ENCODE peak calls at places on chromosomes 16 and 17, in nine cellular contexts. One of them, this sample, is unnamed.

GRCh38 chr17:62064791-62065563 is at the start of gene MED13:
- DNase-seq in non-pigmented ciliary epithelial cell: no peak
- DNase-seq in GM23248: peak; percentile 78
- DNase-seq in NCI-H345: peak; percentile 43
- DNase-seq in activated T-helper 1 cell treated with anti-CD3 and anti-CD28 coated beads, Interleukin-12 subunit alpha, Interleukin-12 subunit beta, Interleukin-2, Interleukin-4 antibody, amounts not matched to agents 30 ng/mL and 10 ng/mL and 1 ng/mL, durations not matched to agents 14 hours and 24 hours and 36 hours: peak; percentile 48
- DNase-seq in coronary artery: peak; percentile 85
- DNase-seq in GM10248: peak; percentile 52
- DNase-seq in central memory CD4-positive, alpha-beta T cell: peak; percentile 63
- DNase-seq in neural crest cell: peak; percentile 13
- DNase-seq in this sample: no peak

GRCh38 chr17:19237389-19238166 is 412 bp downstream of the EPN2 start:
- DNase-seq in coronary artery: no peak
- DNase-seq in neural crest cell: no peak
- DNase-seq in GM10248: peak; percentile 67
- DNase-seq in non-pigmented ciliary epithelial cell: no peak
- DNase-seq in activated T-helper 1 cell treated with anti-CD3 and anti-CD28 coated beads, Interleukin-12 subunit alpha, Interleukin-12 subunit beta, Interleukin-2, Interleukin-4 antibody, amounts not matched to agents 30 ng/mL and 10 ng/mL and 1 ng/mL, durations not matched to agents 14 hours and 24 hours and 36 hours: peak; percentile 30
- DNase-seq in NCI-H345: no peak
- DNase-seq in GM23248: peak; percentile 53
- DNase-seq in central memory CD4-positive, alpha-beta T cell: peak; percentile 43
- DNase-seq in this sample: no peak

GRCh38 chr17:64507418-64507766 is 615 bp downstream of the CEP95 start:
- DNase-seq in non-pigmented ciliary epithelial cell: peak; percentile 51
- DNase-seq in neural crest cell: no peak
- DNase-seq in NCI-H345: peak; percentile 61
- DNase-seq in GM23248: peak; percentile 91
- DNase-seq in activated T-helper 1 cell treated with anti-CD3 and anti-CD28 coated beads, Interleukin-12 subunit alpha, Interleukin-12 subunit beta, Interleukin-2, Interleukin-4 antibody, amounts not matched to agents 30 ng/mL and 10 ng/mL and 1 ng/mL, durations not matched to agents 14 hours and 24 hours and 36 hours: peak; percentile 32
- DNase-seq in GM10248: peak; percentile 58
- DNase-seq in central memory CD4-positive, alpha-beta T cell: peak; percentile 68
- DNase-seq in coronary artery: no peak
- DNase-seq in this sample: peak; percentile 84

GRCh38 chr16:66515543-66516171 is 34.3 kb downstream of the TK2 start:
- DNase-seq in activated T-helper 1 cell treated with anti-CD3 and anti-CD28 coated beads, Interleukin-12 subunit alpha, Interleukin-12 subunit beta, Interleukin-2, Interleukin-4 antibody, amounts not matched to agents 30 ng/mL and 10 ng/mL and 1 ng/mL, durations not matched to agents 14 hours and 24 hours and 36 hours: no peak
- DNase-seq in NCI-H345: no peak
- DNase-seq in neural crest cell: no peak
- DNase-seq in GM23248: peak; percentile 80
- DNase-seq in coronary artery: peak; percentile 82
- DNase-seq in central memory CD4-positive, alpha-beta T cell: no peak
- DNase-seq in non-pigmented ciliary epithelial cell: peak; percentile 36
- DNase-seq in GM10248: no peak
- DNase-seq in this sample: no peak

GRCh38 chr16:47990676-47991075 is 165.1 kb downstream of the ABCC12 start:
- DNase-seq in central memory CD4-positive, alpha-beta T cell: no peak
- DNase-seq in GM23248: no peak
- DNase-seq in GM10248: no peak
- DNase-seq in NCI-H345: no peak
- DNase-seq in neural crest cell: no peak
- DNase-seq in activated T-helper 1 cell treated with anti-CD3 and anti-CD28 coated beads, Interleukin-12 subunit alpha, Interleukin-12 subunit beta, Interleukin-2, Interleukin-4 antibody, amounts not matched to agents 30 ng/mL and 10 ng/mL and 1 ng/mL, durations not matched to agents 14 hours and 24 hours and 36 hours: no peak
- DNase-seq in non-pigmented ciliary epithelial cell: no peak
- DNase-seq in coronary artery: no peak
- DNase-seq in this sample: no peak

GRCh38 chr17:30942311-30943079 is 20.8 kb downstream of the ADAP2 start:
- DNase-seq in GM23248: no peak
- DNase-seq in activated T-helper 1 cell treated with anti-CD3 and anti-CD28 coated beads, Interleukin-12 subunit alpha, Interleukin-12 subunit beta, Interleukin-2, Interleukin-4 antibody, amounts not matched to agents 30 ng/mL and 10 ng/mL and 1 ng/mL, durations not matched to agents 14 hours and 24 hours and 36 hours: no peak
- DNase-seq in NCI-H345: no peak
- DNase-seq in central memory CD4-positive, alpha-beta T cell: no peak
- DNase-seq in non-pigmented ciliary epithelial cell: no peak
- DNase-seq in coronary artery: no peak
- DNase-seq in neural crest cell: no peak
- DNase-seq in GM10248: no peak
- DNase-seq in this sample: no peak

GRCh38 chr17:39591958-39592954 is 15.5 kb downstream of the NEUROD2 start:
- DNase-seq in central memory CD4-positive, alpha-beta T cell: no peak
- DNase-seq in neural crest cell: peak; percentile 55
- DNase-seq in non-pigmented ciliary epithelial cell: no peak
- DNase-seq in coronary artery: no peak
- DNase-seq in activated T-helper 1 cell treated with anti-CD3 and anti-CD28 coated beads, Interleukin-12 subunit alpha, Interleukin-12 subunit beta, Interleukin-2, Interleukin-4 antibody, amounts not matched to agents 30 ng/mL and 10 ng/mL and 1 ng/mL, durations not matched to agents 14 hours and 24 hours and 36 hours: no peak
- DNase-seq in GM10248: peak; percentile 56
- DNase-seq in GM23248: peak; percentile 49
- DNase-seq in NCI-H345: no peak
- DNase-seq in this sample: no peak

GRCh38 chr17:6303664-6304063 is 131.3 kb downstream of the AIPL1 start:
- DNase-seq in non-pigmented ciliary epithelial cell: no peak
- DNase-seq in central memory CD4-positive, alpha-beta T cell: no peak
- DNase-seq in GM10248: peak; percentile 24
- DNase-seq in coronary artery: no peak
- DNase-seq in NCI-H345: peak; percentile 13
- DNase-seq in activated T-helper 1 cell treated with anti-CD3 and anti-CD28 coated beads, Interleukin-12 subunit alpha, Interleukin-12 subunit beta, Interleukin-2, Interleukin-4 antibody, amounts not matched to agents 30 ng/mL and 10 ng/mL and 1 ng/mL, durations not matched to agents 14 hours and 24 hours and 36 hours: no peak
- DNase-seq in GM23248: peak; percentile 37
- DNase-seq in neural crest cell: peak; percentile 68
- DNase-seq in this sample: no peak

GRCh38 chr17:4513113-4514032 is 14.7 kb downstream of the SPNS2 start:
- DNase-seq in coronary artery: no peak
- DNase-seq in GM23248: no peak
- DNase-seq in non-pigmented ciliary epithelial cell: no peak
- DNase-seq in NCI-H345: no peak
- DNase-seq in activated T-helper 1 cell treated with anti-CD3 and anti-CD28 coated beads, Interleukin-12 subunit alpha, Interleukin-12 subunit beta, Interleukin-2, Interleukin-4 antibody, amounts not matched to agents 30 ng/mL and 10 ng/mL and 1 ng/mL, durations not matched to agents 14 hours and 24 hours and 36 hours: no peak
- DNase-seq in GM10248: no peak
- DNase-seq in central memory CD4-positive, alpha-beta T cell: no peak
- DNase-seq in neural crest cell: no peak
- DNase-seq in this sample: no peak

GRCh38 chr17:33277436-33278100 is 15.5 kb downstream of the ASIC2 start:
- DNase-seq in coronary artery: no peak
- DNase-seq in NCI-H345: no peak
- DNase-seq in neural crest cell: no peak
- DNase-seq in activated T-helper 1 cell treated with anti-CD3 and anti-CD28 coated beads, Interleukin-12 subunit alpha, Interleukin-12 subunit beta, Interleukin-2, Interleukin-4 antibody, amounts not matched to agents 30 ng/mL and 10 ng/mL and 1 ng/mL, durations not matched to agents 14 hours and 24 hours and 36 hours: no peak
- DNase-seq in non-pigmented ciliary epithelial cell: peak; percentile 4
- DNase-seq in GM10248: no peak
- DNase-seq in central memory CD4-positive, alpha-beta T cell: no peak
- DNase-seq in GM23248: peak; percentile 51
- DNase-seq in this sample: no peak

GRCh38 chr17:41863074-41863843 is 2.0 kb downstream of the KLHL11 start:
- DNase-seq in central memory CD4-positive, alpha-beta T cell: peak; percentile 21
- DNase-seq in GM23248: no peak
- DNase-seq in non-pigmented ciliary epithelial cell: no peak
- DNase-seq in GM10248: no peak
- DNase-seq in neural crest cell: no peak
- DNase-seq in coronary artery: no peak
- DNase-seq in NCI-H345: no peak
- DNase-seq in activated T-helper 1 cell treated with anti-CD3 and anti-CD28 coated beads, Interleukin-12 subunit alpha, Interleukin-12 subunit beta, Interleukin-2, Interleukin-4 antibody, amounts not matched to agents 30 ng/mL and 10 ng/mL and 1 ng/mL, durations not matched to agents 14 hours and 24 hours and 36 hours: no peak
- DNase-seq in this sample: no peak

GRCh38 chr17:68580236-68580903 is 20.8 kb downstream of the FAM20A start:
- DNase-seq in GM23248: peak; percentile 91
- DNase-seq in NCI-H345: no peak
- DNase-seq in GM10248: no peak
- DNase-seq in activated T-helper 1 cell treated with anti-CD3 and anti-CD28 coated beads, Interleukin-12 subunit alpha, Interleukin-12 subunit beta, Interleukin-2, Interleukin-4 antibody, amounts not matched to agents 30 ng/mL and 10 ng/mL and 1 ng/mL, durations not matched to agents 14 hours and 24 hours and 36 hours: no peak
- DNase-seq in coronary artery: peak; percentile 76
- DNase-seq in neural crest cell: no peak
- DNase-seq in central memory CD4-positive, alpha-beta T cell: no peak
- DNase-seq in non-pigmented ciliary epithelial cell: peak; percentile 20
- DNase-seq in this sample: no peak

GRCh38 chr17:10120749-10121148 is 77.7 kb downstream of the GAS7 start:
- DNase-seq in non-pigmented ciliary epithelial cell: no peak
- DNase-seq in NCI-H345: no peak
- DNase-seq in central memory CD4-positive, alpha-beta T cell: no peak
- DNase-seq in coronary artery: no peak
- DNase-seq in neural crest cell: no peak
- DNase-seq in GM10248: no peak
- DNase-seq in GM23248: no peak
- DNase-seq in activated T-helper 1 cell treated with anti-CD3 and anti-CD28 coated beads, Interleukin-12 subunit alpha, Interleukin-12 subunit beta, Interleukin-2, Interleukin-4 antibody, amounts not matched to agents 30 ng/mL and 10 ng/mL and 1 ng/mL, durations not matched to agents 14 hours and 24 hours and 36 hours: no peak
- DNase-seq in this sample: no peak

GRCh38 chr17:44348234-44348987 is 3.3 kb downstream of the GRN start:
- DNase-seq in activated T-helper 1 cell treated with anti-CD3 and anti-CD28 coated beads, Interleukin-12 subunit alpha, Interleukin-12 subunit beta, Interleukin-2, Interleukin-4 antibody, amounts not matched to agents 30 ng/mL and 10 ng/mL and 1 ng/mL, durations not matched to agents 14 hours and 24 hours and 36 hours: no peak
- DNase-seq in NCI-H345: no peak
- DNase-seq in coronary artery: no peak
- DNase-seq in GM23248: peak; percentile 84
- DNase-seq in non-pigmented ciliary epithelial cell: no peak
- DNase-seq in neural crest cell: no peak
- DNase-seq in GM10248: peak; percentile 81
- DNase-seq in central memory CD4-positive, alpha-beta T cell: no peak
- DNase-seq in this sample: no peak

GRCh38 chr17:47941998-47942490 is 673 bp downstream of the PNPO start:
- DNase-seq in activated T-helper 1 cell treated with anti-CD3 and anti-CD28 coated beads, Interleukin-12 subunit alpha, Interleukin-12 subunit beta, Interleukin-2, Interleukin-4 antibody, amounts not matched to agents 30 ng/mL and 10 ng/mL and 1 ng/mL, durations not matched to agents 14 hours and 24 hours and 36 hours: no peak
- DNase-seq in neural crest cell: no peak
- DNase-seq in NCI-H345: no peak
- DNase-seq in GM23248: peak; percentile 37
- DNase-seq in central memory CD4-positive, alpha-beta T cell: no peak
- DNase-seq in coronary artery: no peak
- DNase-seq in non-pigmented ciliary epithelial cell: no peak
- DNase-seq in GM10248: no peak
- DNase-seq in this sample: no peak

GRCh38 chr17:57329380-57330214 is 73.3 kb downstream of the MSI2 start:
- DNase-seq in neural crest cell: no peak
- DNase-seq in GM23248: no peak
- DNase-seq in activated T-helper 1 cell treated with anti-CD3 and anti-CD28 coated beads, Interleukin-12 subunit alpha, Interleukin-12 subunit beta, Interleukin-2, Interleukin-4 antibody, amounts not matched to agents 30 ng/mL and 10 ng/mL and 1 ng/mL, durations not matched to agents 14 hours and 24 hours and 36 hours: no peak
- DNase-seq in GM10248: no peak
- DNase-seq in central memory CD4-positive, alpha-beta T cell: no peak
- DNase-seq in non-pigmented ciliary epithelial cell: no peak
- DNase-seq in coronary artery: no peak
- DNase-seq in NCI-H345: no peak
- DNase-seq in this sample: no peak

GRCh38 chr17:28345420-28346198 is 10.0 kb downstream of the TNFAIP1 start:
- DNase-seq in coronary artery: no peak
- DNase-seq in central memory CD4-positive, alpha-beta T cell: no peak
- DNase-seq in NCI-H345: peak; percentile 12
- DNase-seq in activated T-helper 1 cell treated with anti-CD3 and anti-CD28 coated beads, Interleukin-12 subunit alpha, Interleukin-12 subunit beta, Interleukin-2, Interleukin-4 antibody, amounts not matched to agents 30 ng/mL and 10 ng/mL and 1 ng/mL, durations not matched to agents 14 hours and 24 hours and 36 hours: no peak
- DNase-seq in neural crest cell: no peak
- DNase-seq in GM23248: no peak
- DNase-seq in non-pigmented ciliary epithelial cell: no peak
- DNase-seq in GM10248: no peak
- DNase-seq in this sample: no peak

GRCh38 chr16:57962046-57962445 is 8.9 kb downstream of the CNGB1 start:
- DNase-seq in neural crest cell: no peak
- DNase-seq in GM10248: no peak
- DNase-seq in non-pigmented ciliary epithelial cell: no peak
- DNase-seq in GM23248: no peak
- DNase-seq in central memory CD4-positive, alpha-beta T cell: no peak
- DNase-seq in activated T-helper 1 cell treated with anti-CD3 and anti-CD28 coated beads, Interleukin-12 subunit alpha, Interleukin-12 subunit beta, Interleukin-2, Interleukin-4 antibody, amounts not matched to agents 30 ng/mL and 10 ng/mL and 1 ng/mL, durations not matched to agents 14 hours and 24 hours and 36 hours: no peak
- DNase-seq in NCI-H345: no peak
- DNase-seq in coronary artery: no peak
- DNase-seq in this sample: no peak

GRCh38 chr17:30332057-30332542 is 1.8 kb downstream of the TMIGD1 start:
- DNase-seq in coronary artery: no peak
- DNase-seq in non-pigmented ciliary epithelial cell: peak; percentile 55
- DNase-seq in NCI-H345: no peak
- DNase-seq in activated T-helper 1 cell treated with anti-CD3 and anti-CD28 coated beads, Interleukin-12 subunit alpha, Interleukin-12 subunit beta, Interleukin-2, Interleukin-4 antibody, amounts not matched to agents 30 ng/mL and 10 ng/mL and 1 ng/mL, durations not matched to agents 14 hours and 24 hours and 36 hours: peak; percentile 31
- DNase-seq in GM10248: peak; percentile 24
- DNase-seq in neural crest cell: no peak
- DNase-seq in central memory CD4-positive, alpha-beta T cell: peak; percentile 82
- DNase-seq in GM23248: peak; percentile 72
- DNase-seq in this sample: no peak

GRCh38 chr16:52963471-52963870 is 89.2 kb downstream of the CHD9NB start:
- DNase-seq in coronary artery: no peak
- DNase-seq in GM23248: no peak
- DNase-seq in non-pigmented ciliary epithelial cell: no peak
- DNase-seq in GM10248: no peak
- DNase-seq in central memory CD4-positive, alpha-beta T cell: no peak
- DNase-seq in neural crest cell: no peak
- DNase-seq in NCI-H345: no peak
- DNase-seq in activated T-helper 1 cell treated with anti-CD3 and anti-CD28 coated beads, Interleukin-12 subunit alpha, Interleukin-12 subunit beta, Interleukin-2, Interleukin-4 antibody, amounts not matched to agents 30 ng/mL and 10 ng/mL and 1 ng/mL, durations not matched to agents 14 hours and 24 hours and 36 hours: no peak
- DNase-seq in this sample: peak; percentile 21

GRCh38 chr16:15701975-15702970 is 52.2 kb downstream of the NDE1 start:
- DNase-seq in NCI-H345: no peak
- DNase-seq in GM23248: peak; percentile 41
- DNase-seq in coronary artery: no peak
- DNase-seq in GM10248: no peak
- DNase-seq in non-pigmented ciliary epithelial cell: no peak
- DNase-seq in activated T-helper 1 cell treated with anti-CD3 and anti-CD28 coated beads, Interleukin-12 subunit alpha, Interleukin-12 subunit beta, Interleukin-2, Interleukin-4 antibody, amounts not matched to agents 30 ng/mL and 10 ng/mL and 1 ng/mL, durations not matched to agents 14 hours and 24 hours and 36 hours: no peak
- DNase-seq in central memory CD4-positive, alpha-beta T cell: no peak
- DNase-seq in neural crest cell: no peak
- DNase-seq in this sample: no peak

This sample was measured in NCI-H2227 treated with DMSO at 0.1 percent for 48 hours.